ENCODE peak calls at places on chromosomes 5 and 9, in six cellular contexts. R is HCT116; V is endothelial cell of umbilical vein; L is stimulated activated CD8-positive, alpha-beta memory T cell treated with anti-CD3 and anti-CD28 coated beads, Interleukin-4, amount 100 ng/mL, for 4 hours; J is NCI-H1417; D is OCI-M1. K is an unnamed sample.

GRCh38 chr9:969310-969692 is 7.2 kb upstream of the DMRT3 start:
- DNase-seq in R (no peak), V (no peak), L (no peak), J (no peak), D (no peak), K (no peak)

GRCh38 chr5:117497626-117498025 is 923.0 kb upstream of the SEMA6A start:
- DNase-seq in R (no peak), V (no peak), L (no peak), J (no peak), D (no peak), K (no peak)

GRCh38 chr5:14270212-14270702 is 127.1 kb downstream of the TRIO start:
- DNase-seq in R (peak), V (peak), L (no peak), J (peak), D (peak), K (peak)

GRCh38 chr5:149747141-149747832 is 17.2 kb downstream of the PPARGC1B start:
- DNase-seq in R (peak), V (no peak), L (no peak), J (no peak), D (no peak), K (no peak)

GRCh38 chr9:134488901-134489280 is 152.7 kb upstream of the COL5A1 start:
- DNase-seq in R (no peak), V (no peak), L (no peak), J (no peak), D (no peak), K (no peak)

GRCh38 chr5:169202969-169203368 is 98.0 kb downstream of the SLIT3 start:
- DNase-seq in R (no peak), V (no peak), L (no peak), J (no peak), D (no peak), K (no peak)

GRCh38 chr9:113570106-113570505 is 106.6 kb downstream of the RGS3 start:
- DNase-seq in R (no peak), V (no peak), L (no peak), J (no peak), D (no peak), K (no peak)

GRCh38 chr9:91179237-91180138 is 182.2 kb downstream of the AUH start:
- DNase-seq in R (no peak), V (no peak), L (no peak), J (no peak), D (no peak), K (no peak)

GRCh38 chr5:9351535-9351934 is 194.3 kb downstream of the SEMA5A start:
- DNase-seq in R (no peak), V (no peak), L (no peak), J (no peak), D (no peak), K (no peak)

GRCh38 chr5:156396063-156396829 is 69.3 kb downstream of the SGCD start:
- DNase-seq in R (no peak), V (no peak), L (no peak), J (no peak), D (no peak), K (no peak)

GRCh38 chr9:100473271-100474081 is 527 bp downstream of the TMEFF1 start:
- DNase-seq in R (no peak), V (peak), L (no peak), J (peak), D (peak), K (no peak)

GRCh38 chr9:79673614-79674013 is 101.8 kb downstream of the TLE4 start:
- DNase-seq in R (no peak), V (no peak), L (no peak), J (no peak), D (no peak), K (no peak)

GRCh38 chr9:134661791-134662142 is 20.2 kb downstream of the COL5A1 start:
- DNase-seq in R (no peak), V (no peak), L (no peak), J (no peak), D (no peak), K (no peak)

GRCh38 chr9:20309209-20309608 is 313.1 kb downstream of the MLLT3 start:
- DNase-seq in R (no peak), V (no peak), L (no peak), J (no peak), D (no peak), K (no peak)

K was measured in MV-4-11.